ENCODE peak calls at places on chromosomes 12 and 14, in nine cellular contexts. O is PC-3, Z is K562, V is astrocyte, X is IMR-90, K is GM23248, L is GM12878, D is HCT116, H is fibroblast of lung. I is an unnamed sample. For H3K4me1, the result is how much of the 10 kb centered on the place peaks cover.

GRCh38 chr12:2624543-2625266 is 170.1 kb upstream of the FKBP4 start:
- DNase-seq in H (no peak), O (peak), D (peak), X (peak), K (peak), L (no peak), V (peak), Z (peak), I (no peak)

GRCh38 chr14:93332032-93332852 is 594 bp downstream of the BTBD7 start:
- DNase-seq in O (peak), L (no peak), H (peak), K (peak), D (no peak), V (peak), X (peak), Z (peak), I (peak)

GRCh38 chr12:80129895-80130535 is 30.7 kb downstream of the OTOGL start:
- DNase-seq in Z (no peak), V (peak), H (peak), K (peak), O (peak), L (no peak), D (no peak), X (peak), I (no peak)

GRCh38 chr12:76307083-76307482 is 41.1 kb downstream of the BBS10 start:
- DNase-seq in L (no peak), H (no peak), O (peak), Z (no peak), D (no peak), V (no peak), K (no peak), X (no peak), I (no peak)

GRCh38 chr14:99266181-99267178 is 5.5 kb downstream of the BCL11B start:
- DNase-seq in L (no peak), K (peak), O (peak), Z (peak), X (peak), V (peak), H (peak), D (peak), I (peak)

GRCh38 chr12:6167327-6168280 is 32.6 kb upstream of the CD9 start:
- DNase-seq in X (peak), H (peak), O (peak), Z (peak), L (peak), D (peak), K (peak), V (peak), I (peak)

GRCh38 chr12:58283553-58283952 is 342.2 kb downstream of the ATP23 start:
- DNase-seq in V (peak), X (no peak), L (no peak), H (peak), Z (no peak), D (no peak), K (no peak), O (no peak), I (no peak)

GRCh38 chr14:94932589-94932988 is 162.7 kb upstream of the GSC start:
- DNase-seq in X (no peak), D (no peak), V (no peak), O (no peak), K (no peak), Z (no peak), H (no peak), L (no peak), I (no peak)

GRCh38 chr14:104436741-104437701 is 142.5 kb upstream of the C14orf180 start:
- DNase-seq in K (no peak), Z (peak), V (no peak), H (no peak), X (no peak), O (no peak), D (no peak), L (no peak), I (no peak)

GRCh38 chr12:101051151-101051550 is 158.9 kb downstream of the SLC5A8 start:
- DNase-seq in Z (no peak), H (peak), O (no peak), V (peak), K (peak), X (no peak), D (no peak), L (no peak), I (no peak)

GRCh38 chr12:6345319-6346071 is 3.6 kb upstream of the TNFRSF1A start:
- DNase-seq in H (peak), L (no peak), V (peak), O (peak), D (peak), K (peak), Z (peak), X (peak), I (no peak)

GRCh38 chr12:104596876-104597833 is 140.4 kb downstream of the CHST11 start:
- DNase-seq in K (no peak), H (peak), O (peak), X (no peak), V (peak), D (no peak), L (no peak), Z (no peak), I (no peak)

GRCh38 chr14:101962503-101962874 is 1.9 kb upstream of the DYNC1H1 start:
- DNase-seq in X (peak), K (peak), D (peak), Z (peak), O (peak), V (peak), H (peak), L (no peak), I (no peak)

GRCh38 chr12:107242189-107242588 is 148.8 kb upstream of the CRY1 start:
- DNase-seq in Z (no peak), K (no peak), L (no peak), H (peak), V (peak), X (peak), D (no peak), O (peak), I (no peak)

GRCh38 chr12:75666126-75666979 is 154.9 kb upstream of the KRR1 start:
- DNase-seq in H (peak), Z (no peak), O (no peak), X (peak), V (peak), D (no peak), L (no peak), K (peak), I (no peak)

GRCh38 chr12:100964026-100964425 is 169.4 kb downstream of the ANO4 start:
- DNase-seq in D (no peak), K (no peak), X (no peak), L (no peak), O (no peak), V (no peak), H (no peak), Z (no peak), I (no peak)

GRCh38 chr14:79510659-79511058 is 700.6 kb downstream of the DIO2 start:
- DNase-seq in Z (no peak), L (no peak), O (peak), K (peak), V (peak), D (no peak), X (peak), H (peak), I (no peak)

GRCh38 chr12:110699591-110700445 is 10.9 kb upstream of the HVCN1 start:
- DNase-seq in D (no peak), L (no peak), Z (peak), X (no peak), O (no peak), V (no peak), H (no peak), K (no peak), I (no peak)

GRCh38 chr12:90174198-90174510 is 465.5 kb upstream of the ATP2B1 start:
- DNase-seq in D (peak), V (peak), Z (no peak), X (no peak), K (peak), O (peak), H (peak), L (peak), I (no peak)

GRCh38 chr14:51014086-51014485 is 69.8 kb upstream of the PYGL start:
- DNase-seq in V (peak), O (peak), H (peak), K (peak), D (no peak), X (peak), Z (no peak), L (no peak), I (no peak)

GRCh38 chr14:22563987-22564386 is 25.0 kb downstream of the DAD1 start:
- DNase-seq in X (no peak), L (peak), Z (no peak), H (no peak), D (no peak), K (no peak), O (no peak), V (no peak), I (peak)
- H3K4me1 ChIP-seq in X (under half), L (half or more), Z (under half), H (under half), D (under half), K (under half), O (under half), V (under half), I (half or more)

DNA sequence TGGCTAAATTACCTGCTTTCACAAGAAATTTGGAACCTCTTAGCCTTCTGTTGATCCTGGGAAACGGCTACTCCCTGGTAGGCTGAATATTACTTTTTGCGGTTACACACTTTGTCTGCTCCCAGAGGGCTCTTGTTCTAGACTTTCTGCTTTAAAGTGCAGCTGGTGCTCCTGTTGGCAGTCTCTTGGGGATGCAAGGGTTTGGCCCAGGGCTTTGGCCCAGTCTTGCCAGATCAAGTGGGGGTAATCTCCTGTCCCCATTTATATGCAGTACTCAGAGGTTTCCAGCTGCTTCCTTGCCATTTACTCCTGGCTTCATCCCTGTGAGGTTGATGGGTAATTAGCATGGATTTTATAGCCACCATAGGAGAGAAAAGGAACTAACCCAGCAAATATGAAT is 558.2 kb upstream of the MIS18BP1 start:
- DNase-seq in O (no peak), L (no peak), X (no peak), D (no peak), V (no peak), Z (no peak), K (no peak), H (no peak), I (no peak)
- H3K9ac ChIP-seq in O (no peak), L (no peak), X (no peak), D (no peak), V (no peak), Z (no peak), K (no peak), H (no peak), I (no peak)

DNA sequence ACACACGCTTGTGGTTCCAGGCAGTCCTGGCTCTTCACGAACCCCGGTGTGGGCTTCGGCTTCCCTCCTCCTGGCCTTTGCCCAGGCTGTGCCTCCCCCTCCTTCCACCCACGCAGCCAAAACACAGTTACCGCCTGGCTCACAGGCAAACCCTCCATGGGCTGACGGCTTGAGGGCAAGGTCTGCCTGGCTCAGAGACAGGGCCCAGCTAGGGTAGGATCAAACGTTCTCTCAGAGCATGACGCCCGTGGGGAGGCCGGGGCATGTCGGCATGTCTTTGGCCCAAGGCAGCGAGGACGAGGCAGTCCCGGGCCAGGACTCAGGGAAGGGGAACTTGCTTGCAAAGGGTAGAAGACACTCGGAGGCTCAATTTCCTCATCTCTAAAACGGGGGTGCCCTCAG is 2.1 kb downstream of the SLC25A47 start:
- DNase-seq in Z (no peak), X (no peak), V (no peak), D (no peak), K (no peak), O (no peak), L (no peak), H (no peak), I (no peak)
- H3K4me1 ChIP-seq in Z (under half), X (under half), V (under half), D (under half), K (under half), O (under half), L (under half), H (under half), I (under half)

DNA sequence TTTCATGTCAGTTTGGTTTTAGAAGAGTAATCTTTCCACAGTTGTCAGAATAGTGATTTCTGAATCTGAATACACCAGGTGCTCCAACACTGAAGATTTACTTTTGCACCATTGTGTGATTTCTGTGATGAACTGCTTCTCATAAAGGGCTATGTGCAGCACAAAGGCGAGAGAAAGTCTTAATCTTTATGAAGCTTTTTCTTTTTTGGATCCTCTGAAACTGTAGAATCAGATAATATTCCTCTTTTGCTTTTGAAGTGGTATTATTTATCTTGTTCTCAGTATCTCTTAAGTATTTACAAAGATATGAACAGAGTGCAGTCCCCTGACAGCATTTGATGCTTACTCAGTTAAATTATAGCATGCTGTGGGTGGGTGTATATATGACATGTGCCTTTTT is 207.8 kb downstream of the NAV3 start:
- DNase-seq in V (no peak), D (no peak), O (no peak), Z (no peak), L (no peak), K (no peak), X (no peak), H (no peak), I (no peak)
- H3K9ac ChIP-seq in V (no peak), D (no peak), O (no peak), Z (no peak), L (no peak), K (no peak), X (no peak), H (no peak), I (no peak)

GRCh38 chr14:96252323-96253052 is 3.5 kb upstream of the BDKRB1 start:
- DNase-seq in D (no peak), X (no peak), Z (peak), V (no peak), L (no peak), H (no peak), K (peak), O (no peak), I (no peak)

GRCh38 chr14:96253140-96253539 is 2.9 kb upstream of the BDKRB1 start:
- DNase-seq in V (peak), D (no peak), H (peak), O (peak), Z (no peak), L (no peak), X (peak), K (peak), I (no peak)

GRCh38 chr14:96255501-96256366 is at the start of gene BDKRB1:
- DNase-seq in D (no peak), K (peak), L (no peak), X (peak), V (peak), H (peak), Z (no peak), O (peak), I (no peak)

GRCh38 chr14:96256420-96256819 is 410 bp downstream of the BDKRB1 start:
- DNase-seq in D (no peak), O (no peak), V (no peak), L (no peak), H (no peak), Z (no peak), K (peak), X (peak), I (no peak)

DNA sequence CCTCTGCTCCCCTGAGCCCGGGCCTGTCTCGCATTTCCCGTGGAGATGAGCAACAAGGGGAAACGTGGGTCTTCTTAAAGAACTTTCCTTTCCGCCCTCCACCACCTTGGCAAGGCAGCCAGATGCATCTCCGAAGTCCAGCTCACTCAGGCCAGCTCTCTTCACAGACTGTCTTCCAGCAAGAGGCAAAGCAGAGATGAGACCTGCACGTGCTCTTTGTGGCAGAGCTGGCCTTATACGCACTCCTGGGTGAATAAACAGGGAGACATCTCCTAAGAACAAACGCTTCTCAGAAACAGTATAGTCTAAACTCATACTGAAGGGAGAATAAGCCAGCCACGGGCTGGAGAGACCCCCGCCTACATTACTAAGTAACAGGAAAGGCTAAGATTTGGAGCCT is 1.3 kb upstream of the BDKRB1 start:
- DNase-seq in V (no peak), D (no peak), Z (no peak), L (no peak), O (no peak), K (no peak), H (no peak), X (no peak), I (no peak)
- H3K4me1 ChIP-seq in V (under half), D (under half), Z (under half), L (under half), O (under half), K (half or more), H (under half), X (under half), I (under half)

GRCh38 chr12:124508323-124509096 is 58.9 kb downstream of the NCOR2 start:
- DNase-seq in K (peak), X (peak), H (peak), O (no peak), Z (peak), V (peak), L (no peak), D (no peak), I (no peak)

GRCh38 chr12:124505001-124505818 is 62.2 kb downstream of the NCOR2 start:
- DNase-seq in Z (no peak), H (no peak), K (no peak), D (no peak), L (no peak), V (no peak), O (no peak), X (no peak), I (no peak)

GRCh38 chr12:124507188-124508109 is 60.0 kb downstream of the NCOR2 start:
- DNase-seq in V (peak), K (peak), D (no peak), X (peak), H (peak), L (no peak), Z (no peak), O (no peak), I (no peak)

GRCh38 chr12:124506145-124506831 is 61.1 kb downstream of the NCOR2 start:
- DNase-seq in D (no peak), X (no peak), L (no peak), K (peak), H (peak), V (peak), O (peak), Z (peak), I (no peak)

GRCh38 chr12:124506832-124507153 is 60.6 kb downstream of the NCOR2 start:
- DNase-seq in D (no peak), K (no peak), O (no peak), V (no peak), L (no peak), H (no peak), Z (no peak), X (no peak), I (no peak)
- H3K9ac ChIP-seq in D (no peak), K (peak), O (no peak), V (peak), L (no peak), H (peak), Z (peak), X (no peak), I (no peak)

GRCh38 chr12:46454981-46455380 is 82.4 kb upstream of the SLC38A2 start:
- DNase-seq in K (no peak), H (no peak), D (no peak), V (no peak), X (no peak), Z (no peak), L (no peak), O (no peak), I (no peak)
- H3K4me1 ChIP-seq in K (under half), H (under half), D (half or more), V (under half), X (under half), Z (under half), L (under half), O (half or more), I (under half)

GRCh38 chr12:123102381-123102780 is 48.5 kb downstream of the PITPNM2 start:
- DNase-seq in H (no peak), D (no peak), O (no peak), V (no peak), Z (no peak), L (no peak), K (no peak), X (no peak), I (no peak)

GRCh38 chr12:123102781-123103503 is 47.9 kb downstream of the PITPNM2 start:
- DNase-seq in Z (no peak), X (no peak), H (no peak), O (peak), D (no peak), K (no peak), L (no peak), V (no peak), I (no peak)

GRCh38 chr12:123105427-123105826 is 45.5 kb downstream of the PITPNM2 start:
- DNase-seq in K (no peak), O (no peak), D (no peak), Z (no peak), L (no peak), H (no peak), X (no peak), V (no peak), I (no peak)

GRCh38 chr12:123106640-123107359 is 44.1 kb downstream of the PITPNM2 start:
- DNase-seq in K (no peak), Z (peak), H (no peak), X (no peak), D (no peak), O (peak), V (no peak), L (no peak), I (peak)

GRCh38 chr12:123104809-123105208 is 46.1 kb downstream of the PITPNM2 start:
- DNase-seq in L (no peak), X (no peak), K (no peak), H (no peak), O (no peak), D (no peak), Z (no peak), V (no peak), I (no peak)
- H3K9ac ChIP-seq in L (no peak), X (no peak), K (no peak), H (no peak), O (no peak), D (no peak), Z (peak), V (no peak), I (no peak)

GRCh38 chr14:65478596-65478995 is 66.1 kb downstream of the FUT8 start:
- DNase-seq in H (peak), Z (no peak), X (peak), K (peak), O (peak), L (no peak), D (peak), V (peak), I (no peak)

GRCh38 chr14:65476290-65476941 is 63.9 kb downstream of the FUT8 start:
- DNase-seq in X (no peak), O (no peak), D (no peak), H (no peak), Z (no peak), V (no peak), L (peak), K (no peak), I (no peak)

GRCh38 chr14:65476942-65477318 is 64.4 kb downstream of the FUT8 start:
- DNase-seq in Z (no peak), K (no peak), D (no peak), L (no peak), X (no peak), O (no peak), V (no peak), H (no peak), I (no peak)

GRCh38 chr14:65478017-65478416 is 65.5 kb downstream of the FUT8 start:
- DNase-seq in D (peak), V (no peak), L (no peak), O (no peak), H (no peak), K (no peak), X (no peak), Z (no peak), I (no peak)

GRCh38 chr14:65479386-65479785 is 66.9 kb downstream of the FUT8 start:
- DNase-seq in L (no peak), X (no peak), Z (no peak), D (no peak), H (no peak), O (no peak), V (no peak), K (no peak), I (no peak)
- H3K4me1 ChIP-seq in L (under half), X (under half), Z (under half), D (under half), H (under half), O (under half), V (under half), K (under half), I (under half)

I was measured in MM.1S.